ENCODE peak calls at places on chromosomes 7 and 10, in four cellular contexts. X is GM13976, J is Peyer's patch, F is type B pancreatic cell. A is an unnamed sample.

GRCh38 chr10:63738410-63738809 is 217.2 kb downstream of the REEP3 start:
- DNase-seq in J (peak), X (no peak), F (no peak), A (no peak)

GRCh38 chr10:97598407-97599271 is 9.1 kb downstream of the C10orf62 start:
- DNase-seq in X (no peak), J (no peak), F (no peak), A (no peak)

GRCh38 chr10:72122221-72122620 is 33.9 kb upstream of the SPOCK2 start:
- DNase-seq in X (no peak), J (no peak), F (no peak), A (no peak)

GRCh38 chr10:70903262-70903921 is 15.0 kb upstream of the PCBD1 start:
- DNase-seq in X (peak), J (peak), F (no peak), A (peak)

GRCh38 chr10:120979435-120980315 is 128.5 kb downstream of the WDR11 start:
- DNase-seq in F (peak), J (peak), X (no peak), A (peak)

GRCh38 chr10:126946746-126947145 is 41.5 kb downstream of the DOCK1 start:
- DNase-seq in F (no peak), X (no peak), J (no peak), A (no peak)

GRCh38 chr7:105677803-105678583 is 96.7 kb upstream of the EFCAB10 start:
- DNase-seq in J (no peak), X (no peak), F (no peak), A (no peak)

GRCh38 chr7:117993377-117994003 is 120.2 kb upstream of the CTTNBP2 start:
- DNase-seq in J (no peak), F (no peak), X (peak), A (peak)

GRCh38 chr7:141073173-141073640 is 657 bp upstream of the TMEM178B start:
- DNase-seq in X (peak), J (no peak), F (peak), A (peak)

GRCh38 chr7:128427289-128427891 is 17.6 kb upstream of the IMPDH1 start:
- DNase-seq in J (no peak), F (no peak), X (peak), A (peak)

GRCh38 chr10:5585517-5586222 is 60.9 kb downstream of the CALML3 start:
- DNase-seq in F (no peak), X (no peak), J (no peak), A (no peak)

GRCh38 chr10:121736315-121737002 is 138.2 kb upstream of the FGFR2 start:
- DNase-seq in X (no peak), J (no peak), F (no peak), A (no peak)

GRCh38 chr7:100584046-100584676 is 1.8 kb downstream of the LRCH4 start:
- DNase-seq in F (no peak), J (peak), X (no peak), A (peak)

GRCh38 chr10:103847909-103848468 is 7.4 kb downstream of the SH3PXD2A start:
- DNase-seq in X (no peak), F (no peak), J (no peak), A (peak)

GRCh38 chr7:92835851-92836488 is 403 bp downstream of the CDK6 start:
- DNase-seq in F (no peak), J (no peak), X (peak), A (no peak)

GRCh38 chr7:99974681-99975080 is 1.1 kb downstream of the AZGP1 start:
- DNase-seq in F (no peak), X (no peak), J (no peak), A (no peak)

GRCh38 chr10:109961181-109962001 is 38.1 kb upstream of the XPNPEP1 start:
- DNase-seq in X (no peak), J (no peak), F (no peak), A (no peak)

GRCh38 chr7:55521543-55522267 is 50.6 kb downstream of the VOPP1 start:
- DNase-seq in X (no peak), J (peak), F (no peak), A (no peak)

GRCh38 chr10:132806126-132807061 is 20.4 kb upstream of the NKX6-2 start:
- DNase-seq in X (no peak), J (peak), F (no peak), A (no peak)

GRCh38 chr10:129759214-129760002 is 204.7 kb downstream of the EBF3 start:
- DNase-seq in F (peak), J (peak), X (no peak), A (no peak)

GRCh38 chr10:46556515-46557318 is at the start of gene GPRIN2:
- DNase-seq in X (no peak), J (peak), F (peak), A (peak)

GRCh38 chr7:27169658-27170493 is 4.2 kb downstream of the HOXA10 start:
- DNase-seq in X (no peak), J (peak), F (no peak), A (peak)

GRCh38 chr7:96786261-96786997 is 76.8 kb upstream of the SEM1 start:
- DNase-seq in J (no peak), X (no peak), F (no peak), A (peak)

GRCh38 chr10:4281207-4281825 is 496.3 kb upstream of the KLF6 start:
- DNase-seq in X (no peak), F (no peak), J (no peak), A (no peak)

GRCh38 chr10:85124592-85124991 is 796.2 kb downstream of the CCSER2 start:
- DNase-seq in J (no peak), X (no peak), F (no peak), A (no peak)

GRCh38 chr10:16436367-16436757 is 448 bp upstream of the PTER start:
- DNase-seq in J (peak), F (no peak), X (no peak), A (no peak)

GRCh38 chr10:133161486-133162051 is 1.6 kb downstream of the KNDC1 start:
- DNase-seq in F (no peak), J (peak), X (no peak), A (peak)

GRCh38 chr10:116001266-116001857 is 271.6 kb downstream of the GFRA1 start:
- DNase-seq in X (no peak), J (no peak), F (no peak), A (peak)

GRCh38 chr7:33854951-33855350 is 50.4 kb upstream of the BMPER start:
- DNase-seq in F (no peak), J (no peak), X (no peak), A (no peak)

GRCh38 chr10:63977329-63977923 is 456.2 kb downstream of the REEP3 start:
- DNase-seq in J (no peak), F (no peak), X (peak), A (peak)

GRCh38 chr7:66687186-66687585 is 53.3 kb upstream of the RABGEF1 start:
- DNase-seq in J (no peak), X (no peak), F (no peak), A (no peak)

GRCh38 chr7:151317936-151318335 is 23.7 kb upstream of the NUB1 start:
- DNase-seq in F (no peak), X (no peak), J (no peak), A (no peak)

GRCh38 chr7:151313857-151314256 is 27.8 kb upstream of the NUB1 start:
- DNase-seq in F (no peak), J (no peak), X (no peak), A (no peak)

GRCh38 chr7:151312831-151313809 is 28.5 kb upstream of the NUB1 start:
- DNase-seq in J (no peak), F (no peak), X (no peak), A (no peak)

GRCh38 chr7:151316896-151317295 is 24.7 kb upstream of the NUB1 start:
- DNase-seq in F (no peak), X (no peak), J (no peak), A (no peak)

DNA sequence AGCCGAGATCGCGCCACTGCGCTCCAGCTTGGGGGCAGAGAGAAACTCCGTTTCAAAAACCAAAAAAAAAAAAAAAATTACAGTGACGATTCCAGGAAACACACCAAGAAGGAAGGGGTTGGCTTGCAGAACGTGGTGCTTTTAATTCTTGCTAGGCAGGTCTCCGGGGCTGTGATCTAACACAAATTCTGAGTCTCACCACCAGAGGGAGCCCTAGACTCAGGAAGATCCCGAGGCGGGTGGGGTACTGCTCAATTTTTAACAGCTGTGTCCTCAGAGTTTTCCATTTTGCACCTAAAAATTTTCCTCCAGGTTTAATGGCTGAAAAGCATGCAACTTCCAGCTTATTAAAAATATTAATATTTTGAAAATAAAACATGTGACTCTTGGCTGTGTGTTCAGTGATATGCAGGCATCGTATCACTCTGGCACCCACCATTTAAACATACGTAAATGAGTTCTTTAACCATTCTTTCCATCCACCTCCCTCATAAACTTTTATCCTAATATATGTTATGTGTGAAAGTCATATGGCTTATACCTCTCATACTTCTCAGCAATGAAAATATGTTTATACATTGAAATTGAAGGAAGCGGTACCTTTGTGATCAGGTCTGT is 26.5 kb upstream of the NUB1 start:
- DNase-seq in X (peak), F (peak), J (no peak), A (peak)
- TF ChIP-seq CTCF in X (peak), F (peak), J (peak), A (peak)

GRCh38 chr10:79938728-79939380 is 10.1 kb downstream of the SFTPD start:
- DNase-seq in X (no peak), F (peak), J (no peak), A (no peak)

GRCh38 chr10:79939969-79940368 is 8.9 kb downstream of the SFTPD start:
- DNase-seq in F (peak), J (no peak), X (no peak), A (no peak)

GRCh38 chr10:79941146-79941545 is 7.8 kb downstream of the SFTPD start:
- DNase-seq in J (no peak), X (no peak), F (peak), A (no peak)

GRCh38 chr10:79941585-79942210 is 7.2 kb downstream of the SFTPD start:
- DNase-seq in F (peak), J (no peak), X (no peak), A (no peak)

GRCh38 chr10:79940431-79940830 is 8.5 kb downstream of the SFTPD start:
- DNase-seq in F (peak), X (no peak), J (no peak), A (no peak)
- TF ChIP-seq CTCF in F (no peak), X (no peak), J (no peak), A (no peak)

DNA sequence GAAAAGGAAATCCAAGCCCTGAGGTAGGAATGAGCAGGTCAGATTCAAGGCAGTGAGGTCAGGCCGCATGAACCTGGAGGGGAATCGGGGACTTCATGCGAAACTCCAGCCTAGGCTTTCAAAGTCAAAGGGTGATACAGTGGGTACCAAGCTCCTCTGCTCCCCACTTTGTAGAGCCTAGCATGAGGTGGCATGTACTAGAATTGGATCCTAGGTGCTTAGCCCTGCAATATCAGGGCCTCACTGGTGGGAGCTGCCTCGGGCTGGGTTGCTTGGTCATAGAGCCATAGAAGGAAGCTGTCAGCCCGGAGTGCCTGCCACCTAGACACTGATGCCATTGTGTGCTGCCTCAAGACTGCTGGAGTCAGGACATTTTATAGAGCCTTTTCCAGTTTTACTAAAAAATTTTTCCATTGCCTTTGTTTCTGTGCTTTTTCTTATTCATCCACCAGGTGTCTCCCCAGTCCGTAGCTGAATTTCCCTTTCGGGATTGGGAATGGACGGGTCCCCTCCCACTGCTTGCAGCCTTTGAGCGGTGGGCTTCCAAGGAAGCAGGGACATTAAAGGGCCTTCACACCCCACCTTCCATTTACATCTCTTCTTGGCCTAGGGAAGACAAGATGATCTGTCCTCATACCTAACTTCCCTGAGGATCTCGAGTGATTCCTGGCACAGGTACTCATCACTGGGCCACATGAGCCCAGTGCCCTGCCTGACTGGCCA is 5.5 kb upstream of the LZTS2 start:
- DNase-seq in F (no peak), X (no peak), J (no peak), A (peak)
- TF ChIP-seq CTCF in F (peak), X (no peak), J (peak), A (peak)

GRCh38 chr10:90718185-90718584 is 139.7 kb downstream of the HTR7 start:
- DNase-seq in J (no peak), F (no peak), X (no peak), A (no peak)
- TF ChIP-seq CTCF in J (no peak), F (no peak), X (no peak), A (peak)

DNA sequence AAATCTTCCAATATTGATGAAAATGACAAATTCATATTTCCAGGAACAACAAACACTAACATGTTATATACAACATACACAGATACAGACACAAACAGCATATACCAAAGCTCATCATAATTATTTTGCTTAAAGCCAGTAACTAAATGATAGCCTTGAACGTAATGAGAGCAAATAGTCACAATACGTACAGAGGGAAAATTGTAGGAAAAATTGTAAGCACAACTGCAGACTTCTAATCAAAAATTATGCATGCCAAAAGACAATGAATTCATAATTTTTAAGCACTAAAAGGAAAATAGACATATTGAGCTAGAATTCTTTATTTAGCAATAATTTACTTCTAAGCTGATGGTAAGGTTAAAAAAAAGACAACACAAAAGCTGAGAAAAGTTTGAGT is 1466.9 kb upstream of the CELF2 start:
- DNase-seq in J (no peak), X (no peak), F (no peak), A (no peak)
- TF ChIP-seq CTCF in J (no peak), X (no peak), F (no peak), A (no peak)

GRCh38 chr7:157791261-157791660 is 454.5 kb downstream of the DNAJB6 start:
- DNase-seq in F (no peak), J (no peak), X (no peak), A (no peak)
- TF ChIP-seq CTCF in F (no peak), J (no peak), X (no peak), A (no peak)

A was measured in neural progenitor cell.